ENCODE peak calls at places on chromosomes 5 and 9, in nine cellular contexts. One of them, this sample, is unnamed.

GRCh38 chr9:75185585-75186170 is 97.4 kb downstream of the OSTF1 start:
- DNase-seq in RWPE2: no peak
- DNase-seq in fibroblast of the aortic adventitia: peak; percentile 18
- DNase-seq in epithelial cell of esophagus: peak; percentile 60
- DNase-seq in mesothelial cell of epicardium: no peak
- DNase-seq in CD4-positive, alpha-beta T cell: peak; percentile 22
- DNase-seq in K562: peak; percentile 18
- DNase-seq in kidney: no peak
- DNase-seq in OCI-LY7: peak; percentile 56
- DNase-seq in this sample: peak; percentile 28

GRCh38 chr9:79176298-79176697 is 395.5 kb upstream of the TLE4 start:
- DNase-seq in RWPE2: no peak
- DNase-seq in fibroblast of the aortic adventitia: no peak
- DNase-seq in epithelial cell of esophagus: no peak
- DNase-seq in mesothelial cell of epicardium: no peak
- DNase-seq in CD4-positive, alpha-beta T cell: no peak
- DNase-seq in K562: no peak
- DNase-seq in kidney: no peak
- DNase-seq in OCI-LY7: no peak
- DNase-seq in this sample: no peak

GRCh38 chr9:131769361-131769760 is 29.5 kb upstream of the RAPGEF1 start:
- DNase-seq in RWPE2: no peak
- DNase-seq in fibroblast of the aortic adventitia: peak; percentile 6
- DNase-seq in epithelial cell of esophagus: peak; percentile 48
- DNase-seq in mesothelial cell of epicardium: no peak
- DNase-seq in CD4-positive, alpha-beta T cell: no peak
- DNase-seq in K562: no peak
- DNase-seq in kidney: peak; percentile 11
- DNase-seq in OCI-LY7: no peak
- DNase-seq in this sample: no peak

GRCh38 chr5:168047669-168048111 is 243.8 kb upstream of the WWC1 start:
- DNase-seq in RWPE2: no peak
- DNase-seq in fibroblast of the aortic adventitia: peak; percentile 15
- DNase-seq in epithelial cell of esophagus: no peak
- DNase-seq in mesothelial cell of epicardium: no peak
- DNase-seq in CD4-positive, alpha-beta T cell: no peak
- DNase-seq in K562: no peak
- DNase-seq in kidney: no peak
- DNase-seq in OCI-LY7: no peak
- DNase-seq in this sample: no peak

GRCh38 chr5:122192883-122193496 is 63.6 kb downstream of the ZNF474 start:
- DNase-seq in RWPE2: no peak
- DNase-seq in fibroblast of the aortic adventitia: peak; percentile 84
- DNase-seq in epithelial cell of esophagus: peak; percentile 71
- DNase-seq in mesothelial cell of epicardium: no peak
- DNase-seq in CD4-positive, alpha-beta T cell: no peak
- DNase-seq in K562: peak; percentile 52
- DNase-seq in kidney: no peak
- DNase-seq in OCI-LY7: peak; percentile 46
- DNase-seq in this sample: peak; percentile 34

GRCh38 chr9:19269582-19269981 is 39.1 kb downstream of the DENND4C start:
- DNase-seq in RWPE2: no peak
- DNase-seq in fibroblast of the aortic adventitia: no peak
- DNase-seq in epithelial cell of esophagus: peak; percentile 53
- DNase-seq in mesothelial cell of epicardium: no peak
- DNase-seq in CD4-positive, alpha-beta T cell: no peak
- DNase-seq in K562: no peak
- DNase-seq in kidney: no peak
- DNase-seq in OCI-LY7: no peak
- DNase-seq in this sample: no peak

GRCh38 chr9:131999692-132000551 is 79.7 kb downstream of the MED27 start:
- DNase-seq in RWPE2: no peak
- DNase-seq in fibroblast of the aortic adventitia: peak; percentile 59
- DNase-seq in epithelial cell of esophagus: peak; percentile 87
- DNase-seq in mesothelial cell of epicardium: no peak
- DNase-seq in CD4-positive, alpha-beta T cell: no peak
- DNase-seq in K562: no peak
- DNase-seq in kidney: no peak
- DNase-seq in OCI-LY7: no peak
- DNase-seq in this sample: no peak

GRCh38 chr9:132832171-132832570 is 45.9 kb downstream of the AK8 start:
- DNase-seq in RWPE2: no peak
- DNase-seq in fibroblast of the aortic adventitia: no peak
- DNase-seq in epithelial cell of esophagus: no peak
- DNase-seq in mesothelial cell of epicardium: no peak
- DNase-seq in CD4-positive, alpha-beta T cell: no peak
- DNase-seq in K562: no peak
- DNase-seq in kidney: no peak
- DNase-seq in OCI-LY7: no peak
- DNase-seq in this sample: no peak

GRCh38 chr9:107720511-107720910 is 230.9 kb upstream of the KLF4 start:
- DNase-seq in RWPE2: no peak
- DNase-seq in fibroblast of the aortic adventitia: no peak
- DNase-seq in epithelial cell of esophagus: no peak
- DNase-seq in mesothelial cell of epicardium: no peak
- DNase-seq in CD4-positive, alpha-beta T cell: no peak
- DNase-seq in K562: no peak
- DNase-seq in kidney: no peak
- DNase-seq in OCI-LY7: no peak
- DNase-seq in this sample: no peak

GRCh38 chr9:36149197-36149596 is 12.7 kb downstream of the GLIPR2 start:
- DNase-seq in RWPE2: no peak
- DNase-seq in fibroblast of the aortic adventitia: peak; percentile 82
- DNase-seq in epithelial cell of esophagus: peak; percentile 17
- DNase-seq in mesothelial cell of epicardium: no peak
- DNase-seq in CD4-positive, alpha-beta T cell: no peak
- DNase-seq in K562: no peak
- DNase-seq in kidney: peak; percentile 65
- DNase-seq in OCI-LY7: no peak
- DNase-seq in this sample: no peak

GRCh38 chr5:120258123-120258522 is 206.0 kb upstream of the PRR16 start:
- DNase-seq in RWPE2: no peak
- DNase-seq in fibroblast of the aortic adventitia: peak; percentile 6
- DNase-seq in epithelial cell of esophagus: no peak
- DNase-seq in mesothelial cell of epicardium: no peak
- DNase-seq in CD4-positive, alpha-beta T cell: no peak
- DNase-seq in K562: no peak
- DNase-seq in kidney: no peak
- DNase-seq in OCI-LY7: no peak
- DNase-seq in this sample: no peak

GRCh38 chr5:142129447-142129846 is 20.9 kb downstream of the NDFIP1 start:
- DNase-seq in RWPE2: no peak
- DNase-seq in fibroblast of the aortic adventitia: no peak
- DNase-seq in epithelial cell of esophagus: no peak
- DNase-seq in mesothelial cell of epicardium: no peak
- DNase-seq in CD4-positive, alpha-beta T cell: no peak
- DNase-seq in K562: no peak
- DNase-seq in kidney: no peak
- DNase-seq in OCI-LY7: no peak
- DNase-seq in this sample: no peak

GRCh38 chr5:155460501-155460931 is 447.0 kb downstream of the KIF4B start:
- DNase-seq in RWPE2: no peak
- DNase-seq in fibroblast of the aortic adventitia: no peak
- DNase-seq in epithelial cell of esophagus: peak; percentile 4
- DNase-seq in mesothelial cell of epicardium: no peak
- DNase-seq in CD4-positive, alpha-beta T cell: no peak
- DNase-seq in K562: no peak
- DNase-seq in kidney: no peak
- DNase-seq in OCI-LY7: no peak
- DNase-seq in this sample: no peak

GRCh38 chr9:36911601-36912412 is 122.3 kb downstream of the PAX5 start:
- DNase-seq in RWPE2: no peak
- DNase-seq in fibroblast of the aortic adventitia: no peak
- DNase-seq in epithelial cell of esophagus: no peak
- DNase-seq in mesothelial cell of epicardium: no peak
- DNase-seq in CD4-positive, alpha-beta T cell: no peak
- DNase-seq in K562: no peak
- DNase-seq in kidney: no peak
- DNase-seq in OCI-LY7: no peak
- DNase-seq in this sample: no peak

GRCh38 chr5:102670224-102670836 is 84.8 kb upstream of the PAM start:
- DNase-seq in RWPE2: no peak
- DNase-seq in fibroblast of the aortic adventitia: peak; percentile 17
- DNase-seq in epithelial cell of esophagus: peak; percentile 24
- DNase-seq in mesothelial cell of epicardium: no peak
- DNase-seq in CD4-positive, alpha-beta T cell: no peak
- DNase-seq in K562: peak; percentile 71
- DNase-seq in kidney: no peak
- DNase-seq in OCI-LY7: no peak
- DNase-seq in this sample: peak; percentile 37
- TF ChIP-seq CTCF in RWPE2: peak; percentile 76
- TF ChIP-seq CTCF in fibroblast of the aortic adventitia: peak; percentile 67
- TF ChIP-seq CTCF in epithelial cell of esophagus: peak; percentile 49
- TF ChIP-seq CTCF in mesothelial cell of epicardium: peak; percentile 61
- TF ChIP-seq CTCF in CD4-positive, alpha-beta T cell: no peak
- TF ChIP-seq CTCF in K562: peak; percentile 78
- TF ChIP-seq CTCF in kidney: peak; percentile 38
- TF ChIP-seq CTCF in OCI-LY7: peak; percentile 62
- TF ChIP-seq CTCF in this sample: peak; percentile 46

GRCh38 chr5:81035522-81035921 is 75.4 kb downstream of the RASGRF2 start:
- DNase-seq in RWPE2: no peak
- DNase-seq in fibroblast of the aortic adventitia: no peak
- DNase-seq in epithelial cell of esophagus: no peak
- DNase-seq in mesothelial cell of epicardium: no peak
- DNase-seq in CD4-positive, alpha-beta T cell: no peak
- DNase-seq in K562: no peak
- DNase-seq in kidney: no peak
- DNase-seq in OCI-LY7: no peak
- DNase-seq in this sample: no peak

GRCh38 chr5:81038495-81038894 is 78.3 kb downstream of the RASGRF2 start:
- DNase-seq in RWPE2: no peak
- DNase-seq in fibroblast of the aortic adventitia: no peak
- DNase-seq in epithelial cell of esophagus: no peak
- DNase-seq in mesothelial cell of epicardium: no peak
- DNase-seq in CD4-positive, alpha-beta T cell: no peak
- DNase-seq in K562: no peak
- DNase-seq in kidney: no peak
- DNase-seq in OCI-LY7: no peak
- DNase-seq in this sample: no peak
- TF ChIP-seq CTCF in RWPE2: no peak
- TF ChIP-seq CTCF in fibroblast of the aortic adventitia: no peak
- TF ChIP-seq CTCF in epithelial cell of esophagus: no peak
- TF ChIP-seq CTCF in mesothelial cell of epicardium: no peak
- TF ChIP-seq CTCF in CD4-positive, alpha-beta T cell: no peak
- TF ChIP-seq CTCF in K562: no peak
- TF ChIP-seq CTCF in kidney: no peak
- TF ChIP-seq CTCF in OCI-LY7: no peak
- TF ChIP-seq CTCF in this sample: no peak

GRCh38 chr5:350355-350754 is 28.8 kb downstream of the AHRR start:
- DNase-seq in RWPE2: no peak
- DNase-seq in fibroblast of the aortic adventitia: no peak
- DNase-seq in epithelial cell of esophagus: no peak
- DNase-seq in mesothelial cell of epicardium: no peak
- DNase-seq in CD4-positive, alpha-beta T cell: no peak
- DNase-seq in K562: peak; percentile 53
- DNase-seq in kidney: no peak
- DNase-seq in OCI-LY7: no peak
- DNase-seq in this sample: peak; percentile 29
- TF ChIP-seq CTCF in RWPE2: peak; percentile 11
- TF ChIP-seq CTCF in fibroblast of the aortic adventitia: no peak
- TF ChIP-seq CTCF in epithelial cell of esophagus: no peak
- TF ChIP-seq CTCF in mesothelial cell of epicardium: no peak
- TF ChIP-seq CTCF in CD4-positive, alpha-beta T cell: no peak
- TF ChIP-seq CTCF in K562: peak; percentile 62
- TF ChIP-seq CTCF in kidney: no peak
- TF ChIP-seq CTCF in OCI-LY7: peak; percentile 56
- TF ChIP-seq CTCF in this sample: peak; percentile 41

DNA sequence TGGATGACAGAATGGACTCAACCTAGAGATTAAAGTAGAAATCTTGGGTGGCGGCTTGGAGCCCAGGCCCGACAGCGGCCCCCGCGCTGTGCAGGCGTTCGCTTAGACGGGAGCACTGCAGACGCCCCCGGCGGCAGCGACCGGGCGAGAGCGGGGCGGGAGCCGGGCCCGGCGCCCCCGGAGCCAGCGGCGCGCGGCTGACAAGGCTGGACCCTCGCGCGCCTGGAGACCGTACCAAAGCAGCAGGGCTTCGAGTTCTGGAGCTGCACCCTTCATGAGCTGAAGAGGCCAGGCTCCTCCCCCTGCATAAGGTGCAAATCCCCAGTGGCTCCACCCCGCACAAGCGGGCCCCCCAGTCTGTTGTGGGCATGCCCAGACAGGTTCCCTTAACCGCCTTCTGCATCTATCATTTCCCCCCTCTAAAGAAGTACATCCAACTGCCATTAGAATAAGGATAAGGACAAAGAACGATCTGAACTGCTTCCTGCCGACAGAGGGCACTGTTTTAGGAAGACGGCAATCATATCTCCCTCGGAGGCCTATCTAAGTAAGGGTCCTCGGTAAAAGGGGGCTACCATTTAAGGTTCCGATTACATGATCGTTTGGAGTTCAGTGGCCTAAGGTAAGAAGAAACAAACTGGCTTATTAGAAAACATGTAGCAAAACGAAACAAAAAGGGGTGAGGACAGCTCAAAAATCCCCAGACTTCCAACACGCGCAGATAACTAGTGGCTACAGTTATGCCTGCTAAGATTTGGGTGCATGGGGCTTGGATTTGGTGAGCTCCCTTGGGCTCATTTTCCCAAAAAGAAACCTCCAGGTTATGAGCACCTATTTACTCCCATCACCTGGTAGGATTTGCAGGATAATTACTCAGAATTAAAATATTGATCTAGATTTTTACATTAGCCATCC is 66.3 kb downstream of the RGMB start:
- DNase-seq in RWPE2: no peak
- DNase-seq in fibroblast of the aortic adventitia: peak; percentile 8
- DNase-seq in epithelial cell of esophagus: peak; percentile 5
- DNase-seq in mesothelial cell of epicardium: no peak
- DNase-seq in CD4-positive, alpha-beta T cell: no peak
- DNase-seq in K562: peak; percentile 13
- DNase-seq in kidney: peak; percentile 55
- DNase-seq in OCI-LY7: peak; percentile 9
- DNase-seq in this sample: no peak
- TF ChIP-seq CTCF in RWPE2: peak; percentile 78
- TF ChIP-seq CTCF in fibroblast of the aortic adventitia: peak; percentile 36
- TF ChIP-seq CTCF in epithelial cell of esophagus: peak; percentile 38
- TF ChIP-seq CTCF in mesothelial cell of epicardium: no peak
- TF ChIP-seq CTCF in CD4-positive, alpha-beta T cell: peak; percentile 47
- TF ChIP-seq CTCF in K562: peak; percentile 30
- TF ChIP-seq CTCF in kidney: peak; percentile 33
- TF ChIP-seq CTCF in OCI-LY7: peak; percentile 60
- TF ChIP-seq CTCF in this sample: peak; percentile 17

This sample was measured in GM13977.